ENCODE peak calls at places on chromosomes 5 and 9, in five cellular contexts. One of them, this sample, is unnamed. For H3K4me1, the result is how much of the 10 kb centered on the place peaks cover.

GRCh38 chr9:81595887-81596558 is 93.3 kb downstream of the TLE1 start:
- DNase-seq in CD8-positive, alpha-beta T cell: no peak
- DNase-seq in uterus: no peak
- DNase-seq in fibroblast of lung: no peak
- DNase-seq in colonic mucosa: no peak
- DNase-seq in this sample: no peak

GRCh38 chr5:92505925-92506324 is 1075.1 kb downstream of the NR2F1-AS1 start:
- DNase-seq in CD8-positive, alpha-beta T cell: no peak
- DNase-seq in uterus: no peak
- DNase-seq in colonic mucosa: no peak
- DNase-seq in fibroblast of lung: peak
- DNase-seq in this sample: no peak

GRCh38 chr5:129541648-129542251 is 81.7 kb downstream of the ADAMTS19 start:
- DNase-seq in CD8-positive, alpha-beta T cell: no peak
- DNase-seq in uterus: no peak
- DNase-seq in fibroblast of lung: peak
- DNase-seq in colonic mucosa: no peak
- DNase-seq in this sample: peak

GRCh38 chr5:167639761-167640160 is 651.7 kb upstream of the WWC1 start:
- DNase-seq in fibroblast of lung: peak
- DNase-seq in uterus: no peak
- DNase-seq in colonic mucosa: no peak
- DNase-seq in CD8-positive, alpha-beta T cell: no peak
- DNase-seq in this sample: peak

GRCh38 chr9:97710356-97711222 is 13.4 kb upstream of the XPA start:
- DNase-seq in uterus: no peak
- DNase-seq in CD8-positive, alpha-beta T cell: peak
- DNase-seq in colonic mucosa: peak
- DNase-seq in fibroblast of lung: peak
- DNase-seq in this sample: no peak

GRCh38 chr5:143118222-143118621 is 285.3 kb downstream of the NR3C1 start:
- DNase-seq in uterus: no peak
- DNase-seq in fibroblast of lung: no peak
- DNase-seq in colonic mucosa: no peak
- DNase-seq in CD8-positive, alpha-beta T cell: no peak
- DNase-seq in this sample: no peak

GRCh38 chr9:69743930-69744329 is 15.9 kb downstream of the PTAR1 start:
- DNase-seq in CD8-positive, alpha-beta T cell: no peak
- DNase-seq in uterus: no peak
- DNase-seq in colonic mucosa: no peak
- DNase-seq in fibroblast of lung: no peak
- DNase-seq in this sample: no peak

GRCh38 chr9:15743512-15743911 is 190.7 kb downstream of the CCDC171 start:
- DNase-seq in fibroblast of lung: no peak
- DNase-seq in colonic mucosa: no peak
- DNase-seq in uterus: no peak
- DNase-seq in CD8-positive, alpha-beta T cell: no peak
- DNase-seq in this sample: no peak

GRCh38 chr5:83562817-83563557 is 91.4 kb downstream of the VCAN start:
- DNase-seq in uterus: no peak
- DNase-seq in CD8-positive, alpha-beta T cell: no peak
- DNase-seq in fibroblast of lung: peak
- DNase-seq in colonic mucosa: no peak
- DNase-seq in this sample: no peak

GRCh38 chr5:168307925-168308584 is 16.6 kb downstream of the WWC1 start:
- DNase-seq in uterus: no peak
- DNase-seq in fibroblast of lung: no peak
- DNase-seq in CD8-positive, alpha-beta T cell: no peak
- DNase-seq in colonic mucosa: no peak
- DNase-seq in this sample: no peak

GRCh38 chr9:127758843-127759242 is 19.6 kb downstream of the SH2D3C start:
- DNase-seq in fibroblast of lung: no peak
- DNase-seq in colonic mucosa: no peak
- DNase-seq in uterus: no peak
- DNase-seq in CD8-positive, alpha-beta T cell: no peak
- DNase-seq in this sample: no peak

GRCh38 chr5:173327948-173328895 is at the start of gene STC2:
- DNase-seq in fibroblast of lung: peak
- DNase-seq in uterus: no peak
- DNase-seq in colonic mucosa: peak
- DNase-seq in CD8-positive, alpha-beta T cell: no peak
- DNase-seq in this sample: peak

GRCh38 chr5:158174918-158175663 is 316.1 kb upstream of the CLINT1 start:
- DNase-seq in colonic mucosa: peak
- DNase-seq in CD8-positive, alpha-beta T cell: peak
- DNase-seq in fibroblast of lung: peak
- DNase-seq in uterus: peak
- DNase-seq in this sample: peak

GRCh38 chr9:9352877-9353481 is 1259.8 kb downstream of the PTPRD start:
- DNase-seq in CD8-positive, alpha-beta T cell: no peak
- DNase-seq in uterus: no peak
- DNase-seq in fibroblast of lung: no peak
- DNase-seq in colonic mucosa: peak
- DNase-seq in this sample: no peak

GRCh38 chr5:94093300-94093699 is 351.9 kb upstream of the POU5F2 start:
- DNase-seq in uterus: no peak
- DNase-seq in CD8-positive, alpha-beta T cell: no peak
- DNase-seq in colonic mucosa: no peak
- DNase-seq in fibroblast of lung: no peak
- DNase-seq in this sample: no peak

GRCh38 chr5:167304834-167305469 is 986.5 kb upstream of the WWC1 start:
- DNase-seq in fibroblast of lung: no peak
- DNase-seq in CD8-positive, alpha-beta T cell: no peak
- DNase-seq in colonic mucosa: no peak
- DNase-seq in uterus: no peak
- DNase-seq in this sample: no peak

GRCh38 chr5:79346420-79346824 is 110.5 kb downstream of the JMY start:
- DNase-seq in colonic mucosa: no peak
- DNase-seq in uterus: no peak
- DNase-seq in fibroblast of lung: peak
- DNase-seq in CD8-positive, alpha-beta T cell: no peak
- DNase-seq in this sample: peak

GRCh38 chr9:34279431-34279830 is 49.6 kb downstream of the KIF24 start:
- DNase-seq in CD8-positive, alpha-beta T cell: no peak
- DNase-seq in uterus: peak
- DNase-seq in colonic mucosa: no peak
- DNase-seq in fibroblast of lung: no peak
- DNase-seq in this sample: peak

GRCh38 chr5:163172540-163173337 is 264.7 kb upstream of the CCNG1 start:
- DNase-seq in colonic mucosa: no peak
- DNase-seq in uterus: no peak
- DNase-seq in CD8-positive, alpha-beta T cell: no peak
- DNase-seq in fibroblast of lung: no peak
- DNase-seq in this sample: no peak

GRCh38 chr5:169670769-169671525 is 33.9 kb downstream of the DOCK2 start:
- DNase-seq in CD8-positive, alpha-beta T cell: no peak
- DNase-seq in uterus: no peak
- DNase-seq in colonic mucosa: no peak
- DNase-seq in fibroblast of lung: no peak
- DNase-seq in this sample: no peak

GRCh38 chr9:115164511-115164974 is 46.6 kb upstream of the TNC start:
- DNase-seq in fibroblast of lung: peak
- DNase-seq in colonic mucosa: no peak
- DNase-seq in uterus: no peak
- DNase-seq in CD8-positive, alpha-beta T cell: no peak
- DNase-seq in this sample: peak

GRCh38 chr5:150219142-150219541 is 29.3 kb downstream of the SLC6A7 start:
- DNase-seq in uterus: no peak
- DNase-seq in CD8-positive, alpha-beta T cell: no peak
- DNase-seq in fibroblast of lung: no peak
- DNase-seq in colonic mucosa: no peak
- DNase-seq in this sample: no peak

GRCh38 chr5:77145666-77146065 is 58.6 kb upstream of the ZBED3 start:
- DNase-seq in colonic mucosa: no peak
- DNase-seq in CD8-positive, alpha-beta T cell: no peak
- DNase-seq in fibroblast of lung: peak
- DNase-seq in uterus: no peak
- DNase-seq in this sample: peak

GRCh38 chr5:10681605-10682428 is 79.2 kb downstream of the DAP start:
- DNase-seq in colonic mucosa: no peak
- DNase-seq in uterus: no peak
- DNase-seq in fibroblast of lung: no peak
- DNase-seq in CD8-positive, alpha-beta T cell: no peak
- DNase-seq in this sample: no peak

GRCh38 chr5:1343931-1344901 is 683 bp downstream of the CLPTM1L start:
- DNase-seq in uterus: no peak
- DNase-seq in CD8-positive, alpha-beta T cell: no peak
- DNase-seq in fibroblast of lung: peak
- DNase-seq in colonic mucosa: no peak
- DNase-seq in this sample: no peak

GRCh38 chr5:78647411-78647818 is 1.2 kb downstream of the LHFPL2 start:
- DNase-seq in fibroblast of lung: peak
- DNase-seq in uterus: no peak
- DNase-seq in colonic mucosa: peak
- DNase-seq in CD8-positive, alpha-beta T cell: no peak
- DNase-seq in this sample: peak

GRCh38 chr9:34994429-34995287 is 5.1 kb downstream of the DNAJB5 start:
- DNase-seq in uterus: peak
- DNase-seq in fibroblast of lung: peak
- DNase-seq in CD8-positive, alpha-beta T cell: no peak
- DNase-seq in colonic mucosa: peak
- DNase-seq in this sample: no peak

GRCh38 chr9:104906441-104907277 is 21.3 kb downstream of the ABCA1 start:
- DNase-seq in uterus: peak
- DNase-seq in colonic mucosa: no peak
- DNase-seq in fibroblast of lung: peak
- DNase-seq in CD8-positive, alpha-beta T cell: no peak
- DNase-seq in this sample: no peak

GRCh38 chr5:153402550-153402949 is 87.9 kb upstream of the GRIA1 start:
- DNase-seq in uterus: no peak
- DNase-seq in fibroblast of lung: peak
- DNase-seq in CD8-positive, alpha-beta T cell: no peak
- DNase-seq in colonic mucosa: no peak
- DNase-seq in this sample: peak

GRCh38 chr5:130514984-130515690 is 610.9 kb downstream of the CHSY3 start:
- DNase-seq in colonic mucosa: no peak
- DNase-seq in CD8-positive, alpha-beta T cell: no peak
- DNase-seq in fibroblast of lung: peak
- DNase-seq in uterus: no peak
- DNase-seq in this sample: peak

GRCh38 chr5:149824851-149825250 is 94.7 kb downstream of the PPARGC1B start:
- DNase-seq in CD8-positive, alpha-beta T cell: no peak
- DNase-seq in colonic mucosa: no peak
- DNase-seq in uterus: peak
- DNase-seq in fibroblast of lung: no peak
- DNase-seq in this sample: no peak

DNA sequence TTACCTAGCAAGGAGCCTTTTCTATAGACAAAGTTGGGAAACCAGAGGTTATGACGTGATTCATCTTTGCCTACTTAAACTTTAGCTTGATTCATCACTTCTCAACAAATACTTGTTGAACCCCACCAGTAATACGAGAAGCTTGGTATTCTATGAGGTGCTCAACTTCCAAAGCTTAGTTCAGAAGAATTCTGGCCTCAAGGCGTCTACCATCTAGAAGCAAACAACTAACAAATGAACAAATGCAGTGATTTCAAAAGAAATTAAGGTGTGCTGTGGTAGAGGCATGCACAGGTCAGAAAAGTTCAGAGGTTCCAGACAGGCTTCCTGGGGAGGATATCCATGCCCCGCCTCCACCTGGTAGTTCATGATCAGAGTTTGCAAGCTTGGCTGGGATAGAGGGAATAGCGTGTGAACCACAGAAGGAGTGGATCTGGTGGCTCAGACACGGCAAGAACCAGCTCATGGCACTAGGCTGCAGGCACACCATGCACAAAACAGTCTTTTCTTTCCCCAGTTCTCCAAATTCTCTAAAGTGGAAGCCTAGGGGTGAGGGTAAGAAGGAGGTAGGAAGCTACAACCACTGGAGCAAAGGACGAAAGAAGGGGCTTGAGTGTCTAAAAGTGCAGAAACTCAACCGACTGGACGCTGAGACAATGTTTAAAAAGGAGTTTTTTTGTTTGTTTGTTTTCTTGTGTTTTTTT is 473.0 kb downstream of the RAB3C start:
- DNase-seq in uterus: no peak
- DNase-seq in fibroblast of lung: no peak
- DNase-seq in CD8-positive, alpha-beta T cell: no peak
- DNase-seq in colonic mucosa: no peak
- DNase-seq in this sample: no peak
- H3K4me1 ChIP-seq in uterus: under half
- H3K4me1 ChIP-seq in fibroblast of lung: under half
- H3K4me1 ChIP-seq in CD8-positive, alpha-beta T cell: under half
- H3K4me1 ChIP-seq in colonic mucosa: under half
- H3K4me1 ChIP-seq in this sample: under half

GRCh38 chr9:124082622-124083021 is 71.1 kb downstream of the LHX2 start:
- DNase-seq in CD8-positive, alpha-beta T cell: no peak
- DNase-seq in fibroblast of lung: no peak
- DNase-seq in uterus: no peak
- DNase-seq in colonic mucosa: no peak
- DNase-seq in this sample: no peak
- H3K27ac ChIP-seq in CD8-positive, alpha-beta T cell: no peak
- H3K27ac ChIP-seq in fibroblast of lung: no peak
- H3K27ac ChIP-seq in uterus: no peak
- H3K27ac ChIP-seq in colonic mucosa: no peak
- H3K27ac ChIP-seq in this sample: no peak

DNA sequence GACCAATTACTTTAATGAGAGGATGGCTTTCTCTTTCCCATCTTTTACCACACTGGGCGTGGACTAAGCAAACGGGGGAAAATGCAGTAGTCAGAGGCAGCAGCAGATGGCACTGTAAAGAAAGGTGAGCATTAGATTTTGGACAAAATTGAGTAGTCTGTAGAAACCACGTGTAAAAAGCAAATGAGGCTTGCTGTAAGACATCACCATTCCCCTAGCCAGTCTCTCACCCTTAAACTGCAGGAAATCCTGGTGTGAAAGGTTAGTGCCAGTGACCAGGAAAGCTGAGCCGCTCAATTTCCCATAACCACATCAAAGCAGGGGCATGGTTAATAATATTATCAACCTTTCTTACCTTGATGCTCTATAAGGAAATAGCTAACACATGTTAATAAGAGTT is 31.8 kb downstream of the SPATA31C2 start:
- DNase-seq in CD8-positive, alpha-beta T cell: no peak
- DNase-seq in uterus: peak
- DNase-seq in fibroblast of lung: peak
- DNase-seq in colonic mucosa: peak
- DNase-seq in this sample: peak
- TF ChIP-seq CTCF in CD8-positive, alpha-beta T cell: no peak
- TF ChIP-seq CTCF in uterus: peak
- TF ChIP-seq CTCF in fibroblast of lung: peak
- TF ChIP-seq CTCF in colonic mucosa: peak
- TF ChIP-seq CTCF in this sample: peak

DNA sequence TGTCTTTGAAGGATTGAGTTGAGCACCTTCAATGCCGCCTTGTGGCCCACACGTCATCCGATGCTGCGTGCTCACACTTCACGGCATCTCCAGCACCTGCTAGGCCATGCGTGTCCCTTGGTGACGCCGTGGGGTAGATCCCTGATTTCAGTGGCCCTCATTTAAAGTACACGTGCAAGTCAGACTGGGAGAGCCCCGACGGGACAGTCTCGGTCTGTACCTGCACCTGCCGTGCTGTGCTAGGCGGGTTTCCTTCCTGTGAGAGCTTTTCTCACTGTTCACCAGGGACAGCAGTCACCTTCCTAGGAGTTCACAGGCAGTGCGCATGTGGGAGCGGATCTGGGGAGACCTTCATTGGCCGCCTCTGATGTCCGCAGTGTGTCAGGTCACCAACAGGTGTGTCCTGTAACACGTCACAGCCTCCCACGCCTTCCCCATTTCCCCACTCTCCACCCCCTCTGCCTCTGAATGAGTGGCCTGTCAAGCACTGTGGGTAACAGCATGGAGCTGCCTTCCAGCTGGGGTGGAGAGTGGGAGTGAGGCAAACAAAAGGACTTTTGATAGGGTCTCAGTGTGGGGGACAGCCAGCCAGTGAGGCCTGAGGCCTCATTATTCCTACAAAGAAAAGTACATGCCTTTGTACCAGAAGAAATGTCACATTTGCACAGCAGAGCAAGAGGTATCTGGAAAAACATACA is 236.4 kb downstream of the FANCC start:
- DNase-seq in colonic mucosa: no peak
- DNase-seq in CD8-positive, alpha-beta T cell: no peak
- DNase-seq in fibroblast of lung: no peak
- DNase-seq in uterus: no peak
- DNase-seq in this sample: no peak
- H3K4me1 ChIP-seq in colonic mucosa: under half
- H3K4me1 ChIP-seq in CD8-positive, alpha-beta T cell: under half
- H3K4me1 ChIP-seq in fibroblast of lung: under half
- H3K4me1 ChIP-seq in uterus: under half
- H3K4me1 ChIP-seq in this sample: under half

This sample was measured in foreskin keratinocyte.